ENCODE peak calls at places on chromosomes 6 and 20, in ten cellular contexts. R is HCEC 1CT; M is sigmoid colon; L is activated gamma-delta T cell treated with Interleukin-2 at 50 U/mL for 16 hours; A is M059J; K is stimulated activated CD4-positive, alpha-beta T cell treated with anti-CD3 and anti-CD28 coated beads, Interleukin-4, amount 100 ng/mL, for 24 hours; I is T-helper 1 cell; E is dorsolateral prefrontal cortex; X is hepatic stellate cell; W is ureter. Z is an unnamed sample.

GRCh38 chr20:56391037-56391436 is 978 bp downstream of the AURKA start:
- DNase-seq in R (no peak), M (no peak), L (no peak), A (no peak), K (no peak), I (no peak), E (no peak), X (no peak), W (no peak), Z (no peak)

GRCh38 chr6:152432758-152433157 is 204.4 kb downstream of the SYNE1 start:
- DNase-seq in R (no peak), M (no peak), L (no peak), A (no peak), K (no peak), I (no peak), E (no peak), X (no peak), W (no peak), Z (no peak)

GRCh38 chr6:41182069-41183034 is 18.6 kb downstream of the TREML2 start:
- DNase-seq in R (peak; percentile 49), M (no peak), L (peak; percentile 49), A (peak; percentile 54), K (peak; percentile 51), I (no peak), E (no peak), X (peak; percentile 61), W (no peak), Z (peak; percentile 45)

GRCh38 chr6:144781836-144782235 is 496.7 kb downstream of the UTRN start:
- DNase-seq in R (no peak), M (no peak), L (no peak), A (no peak), K (no peak), I (no peak), E (no peak), X (no peak), W (no peak), Z (no peak)

GRCh38 chr6:28789553-28790083 is 134.2 kb downstream of the TRIM27 start:
- DNase-seq in R (peak; percentile 61), M (no peak), L (no peak), A (peak; percentile 86), K (peak; percentile 8), I (no peak), E (no peak), X (peak; percentile 28), W (no peak), Z (peak; percentile 22)

GRCh38 chr20:58688414-58688813 is 4.2 kb upstream of the NPEPL1 start:
- DNase-seq in R (no peak), M (no peak), L (no peak), A (no peak), K (no peak), I (no peak), E (no peak), X (no peak), W (no peak), Z (no peak)

GRCh38 chr6:15663057-15663638 is 320 bp upstream of the DTNBP1 start:
- DNase-seq in R (peak; percentile 58), M (no peak), L (no peak), A (peak; percentile 75), K (no peak), I (no peak), E (no peak), X (peak; percentile 88), W (no peak), Z (no peak)

GRCh38 chr6:77072694-77073409 is 390.4 kb downstream of the HTR1B start:
- DNase-seq in R (no peak), M (no peak), L (no peak), A (no peak), K (no peak), I (no peak), E (no peak), X (no peak), W (no peak), Z (no peak)

GRCh38 chr6:1187293-1188131 is 124.4 kb upstream of the FOXQ1 start:
- DNase-seq in R (no peak), M (no peak), L (no peak), A (no peak), K (no peak), I (no peak), E (no peak), X (no peak), W (no peak), Z (no peak)

GRCh38 chr6:39835856-39836442 is 43.8 kb downstream of the DAAM2 start:
- DNase-seq in R (no peak), M (no peak), L (no peak), A (no peak), K (no peak), I (no peak), E (no peak), X (peak; percentile 90), W (no peak), Z (no peak)

GRCh38 chr6:167568407-167569024 is 243.6 kb downstream of the TTLL2 start:
- DNase-seq in R (no peak), M (peak; percentile 27), L (no peak), A (no peak), K (no peak), I (no peak), E (no peak), X (no peak), W (peak; percentile 26), Z (no peak)

GRCh38 chr6:27604986-27605385 is 132.1 kb upstream of the ZNF184 start:
- DNase-seq in R (peak; percentile 61), M (no peak), L (no peak), A (peak; percentile 36), K (no peak), I (no peak), E (no peak), X (no peak), W (no peak), Z (no peak)

GRCh38 chr6:33702345-33702977 is 9.0 kb downstream of the UQCC2 start:
- DNase-seq in R (peak; percentile 65), M (peak; percentile 67), L (no peak), A (peak; percentile 67), K (peak; percentile 45), I (no peak), E (no peak), X (peak; percentile 82), W (no peak), Z (no peak)

GRCh38 chr20:56998438-56998837 is 268.0 kb downstream of the BMP7 start:
- DNase-seq in R (no peak), M (no peak), L (no peak), A (no peak), K (no peak), I (no peak), E (no peak), X (no peak), W (no peak), Z (no peak)

GRCh38 chr6:152669894-152670293 is 27.8 kb upstream of the MYCT1 start:
- DNase-seq in R (peak; percentile 31), M (no peak), L (no peak), A (peak; percentile 21), K (no peak), I (no peak), E (no peak), X (no peak), W (no peak), Z (no peak)

GRCh38 chr6:127972815-127973214 is 72.0 kb upstream of the THEMIS start:
- DNase-seq in R (no peak), M (no peak), L (no peak), A (peak; percentile 27), K (peak; percentile 61), I (no peak), E (no peak), X (no peak), W (no peak), Z (peak; percentile 67)

GRCh38 chr20:63624486-63624885 is 2.4 kb downstream of the GMEB2 start:
- DNase-seq in R (peak; percentile 5), M (no peak), L (no peak), A (no peak), K (no peak), I (no peak), E (no peak), X (no peak), W (no peak), Z (no peak)

GRCh38 chr6:170505306-170505705 is 47.8 kb downstream of the PSMB1 start:
- DNase-seq in R (no peak), M (no peak), L (no peak), A (no peak), K (no peak), I (no peak), E (no peak), X (no peak), W (no peak), Z (no peak)

GRCh38 chr20:4608861-4609260 is 112.8 kb upstream of the PRND start:
- DNase-seq in R (no peak), M (no peak), L (no peak), A (no peak), K (no peak), I (no peak), E (no peak), X (no peak), W (no peak), Z (no peak)

GRCh38 chr6:73121421-73121993 is 103.8 kb downstream of the KHDC1L start:
- DNase-seq in R (peak; percentile 83), M (no peak), L (no peak), A (peak; percentile 96), K (no peak), I (no peak), E (no peak), X (peak; percentile 11), W (no peak), Z (no peak)

GRCh38 chr6:118080547-118080946 is 173.5 kb downstream of the SLC35F1 start:
- DNase-seq in R (no peak), M (no peak), L (no peak), A (no peak), K (no peak), I (no peak), E (no peak), X (no peak), W (no peak), Z (no peak)

GRCh38 chr6:35486005-35486925 is 10.6 kb downstream of the TEAD3 start:
- DNase-seq in R (peak; percentile 55), M (peak; percentile 86), L (no peak), A (no peak), K (no peak), I (no peak), E (no peak), X (no peak), W (peak; percentile 93), Z (no peak)

GRCh38 chr6:52994789-52995078 is 350 bp downstream of the GSTA4 start:
- DNase-seq in R (no peak), M (peak; percentile 77), L (peak; percentile 25), A (no peak), K (peak; percentile 26), I (peak; percentile 10), E (peak; percentile 61), X (peak; percentile 18), W (peak; percentile 47), Z (no peak)

GRCh38 chr6:35602133-35602946 is 86.4 kb downstream of the FKBP5 start:
- DNase-seq in R (peak; percentile 48), M (peak; percentile 81), L (no peak), A (peak; percentile 60), K (no peak), I (no peak), E (no peak), X (no peak), W (no peak), Z (no peak)

GRCh38 chr6:101089640-101090039 is 208.5 kb upstream of the ASCC3 start:
- DNase-seq in R (no peak), M (no peak), L (no peak), A (no peak), K (no peak), I (no peak), E (no peak), X (no peak), W (no peak), Z (no peak)

GRCh38 chr6:7644394-7644793 is 54.4 kb downstream of the SNRNP48 start:
- DNase-seq in R (no peak), M (no peak), L (no peak), A (peak; percentile 47), K (no peak), I (no peak), E (no peak), X (no peak), W (no peak), Z (no peak)

GRCh38 chr20:1313236-1313964 is 15.5 kb downstream of the SDCBP2 start:
- DNase-seq in R (peak; percentile 69), M (peak; percentile 88), L (peak; percentile 62), A (peak; percentile 75), K (peak; percentile 72), I (peak; percentile 26), E (peak; percentile 81), X (peak; percentile 84), W (peak; percentile 73), Z (peak; percentile 32)

Z was measured in T-helper 2 cell treated with Interferon-gamma antibody and Interleukin-4, amounts not matched to agents 5 μg/mL and 100 μg/mL, for 36 hours.